ENCODE peak calls at places on chromosome 3, in five cellular contexts. R is GM23338, X is psoas muscle, F is uterus, G is GM12864. Z is an unnamed sample.

GRCh38 chr3:37179144-37179967 is 5.0 kb upstream of the LRRFIP2 start:
- DNase-seq in X (no peak), R (no peak), G (no peak), F (no peak), Z (no peak)

GRCh38 chr3:72679540-72680198 is 168.6 kb downstream of the SHQ1 start:
- DNase-seq in G (no peak), F (no peak), X (no peak), R (no peak), Z (peak)

GRCh38 chr3:179713643-179714090 is 60.8 kb downstream of the USP13 start:
- DNase-seq in R (peak), G (no peak), X (no peak), F (no peak), Z (no peak)

GRCh38 chr3:99774467-99774866 is 43.2 kb upstream of the CMSS1 start:
- DNase-seq in X (no peak), G (peak), R (no peak), F (no peak), Z (peak)

GRCh38 chr3:64163019-64163754 is 62.1 kb downstream of the PRICKLE2 start:
- DNase-seq in R (peak), G (no peak), X (no peak), F (no peak), Z (no peak)

GRCh38 chr3:188299068-188299467 is 145.1 kb downstream of the LPP start:
- DNase-seq in R (no peak), F (no peak), G (no peak), X (no peak), Z (no peak)

GRCh38 chr3:123419156-123419849 is 29.6 kb downstream of the ADCY5 start:
- DNase-seq in X (no peak), R (no peak), F (no peak), G (no peak), Z (no peak)

GRCh38 chr3:177446160-177446559 is 248.9 kb upstream of the TBL1XR1 start:
- DNase-seq in G (no peak), F (no peak), X (no peak), R (no peak), Z (no peak)

GRCh38 chr3:118478706-118479276 is 555.9 kb downstream of the IGSF11 start:
- DNase-seq in X (no peak), R (peak), F (no peak), G (no peak), Z (no peak)

GRCh38 chr3:56682458-56683121 is 475 bp downstream of the TASOR start:
- DNase-seq in R (peak), X (peak), F (peak), G (peak), Z (peak)

GRCh38 chr3:137845666-137846065 is 81.6 kb downstream of the SOX14 start:
- DNase-seq in G (no peak), R (no peak), X (no peak), F (no peak), Z (no peak)

GRCh38 chr3:18370672-18371071 is 54.5 kb downstream of the SATB1 start:
- DNase-seq in F (no peak), R (no peak), X (no peak), G (no peak), Z (no peak)

GRCh38 chr3:25293736-25294135 is 134.3 kb upstream of the RARB start:
- DNase-seq in F (peak), X (no peak), R (no peak), G (no peak), Z (no peak)

GRCh38 chr3:126514161-126514560 is 3.4 kb downstream of the UROC1 start:
- DNase-seq in G (no peak), X (peak), R (no peak), F (no peak), Z (no peak)

GRCh38 chr3:12984023-12984823 is 89.0 kb downstream of the IQSEC1 start:
- DNase-seq in G (no peak), X (peak), F (peak), R (peak), Z (peak)

GRCh38 chr3:142213298-142213697 is 12.1 kb downstream of the GK5 start:
- DNase-seq in R (no peak), F (peak), X (no peak), G (no peak), Z (no peak)

GRCh38 chr3:194269610-194270145 is 81.5 kb downstream of the CPN2 start:
- DNase-seq in R (peak), G (no peak), X (peak), F (peak), Z (no peak)

GRCh38 chr3:87225659-87226058 is 1.4 kb upstream of the CHMP2B start:
- DNase-seq in X (no peak), R (no peak), F (peak), G (no peak), Z (no peak)

GRCh38 chr3:57292895-57293526 is 526 bp upstream of the ASB14 start:
- DNase-seq in F (no peak), G (no peak), X (no peak), R (no peak), Z (no peak)

GRCh38 chr3:64187065-64187959 is 38.0 kb downstream of the PRICKLE2 start:
- DNase-seq in R (no peak), G (no peak), F (peak), X (no peak), Z (no peak)

GRCh38 chr3:52769786-52770445 is 824 bp downstream of the NEK4 start:
- DNase-seq in F (no peak), R (peak), G (no peak), X (no peak), Z (no peak)
- TF ChIP-seq CTCF in F (no peak), R (no peak), G (no peak), X (no peak), Z (no peak)

GRCh38 chr3:11438636-11439035 is 166.4 kb downstream of the ATG7 start:
- DNase-seq in F (peak), G (no peak), R (no peak), X (no peak), Z (no peak)
- TF ChIP-seq CTCF in F (peak), G (no peak), R (no peak), X (no peak), Z (no peak)

GRCh38 chr3:119662604-119663377 is 2.4 kb upstream of the POPDC2 start:
- DNase-seq in F (no peak), G (no peak), R (no peak), X (no peak), Z (no peak)
- TF ChIP-seq CTCF in F (no peak), G (peak), R (no peak), X (no peak), Z (no peak)

DNA sequence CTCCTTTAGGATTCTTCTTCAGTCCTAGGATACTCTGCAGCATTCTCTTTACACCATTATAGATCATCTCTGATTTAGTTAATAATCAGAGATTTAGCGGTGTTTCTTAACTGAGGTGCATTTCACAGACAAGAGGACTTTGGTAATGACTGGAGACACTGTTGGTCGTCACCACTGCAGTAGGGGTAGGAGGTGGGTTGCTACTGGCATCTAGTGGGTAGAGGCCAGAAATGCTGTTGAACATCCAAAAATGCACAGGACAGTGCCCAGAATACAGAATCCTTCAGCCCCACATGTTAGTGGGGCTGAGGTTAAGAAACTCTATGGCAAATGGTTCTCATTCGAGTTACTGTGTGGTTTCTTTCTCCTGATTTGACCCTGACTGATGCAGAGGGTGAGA is 80.4 kb upstream of the LMCD1 start:
- DNase-seq in R (peak), G (no peak), X (no peak), F (no peak), Z (no peak)
- TF ChIP-seq CTCF in R (peak), G (no peak), X (no peak), F (no peak), Z (no peak)

Z was measured in GM20000.